ENCODE peak calls at places on chromosomes 6 and 20, in ten cellular contexts. G is uterus; F is gastrocnemius medialis; H is CD4-positive, CD25-positive, alpha-beta regulatory T cell; C is body of pancreas; A is mammary epithelial cell; K is CD8-positive, alpha-beta T cell; W is breast epithelium; U is psoas muscle; Q is IMR-90. B is an unnamed sample. For H3K36me3 and H3K9me3, the result is how much of the 10 kb centered on the place peaks cover.

GRCh38 chr6:79076881-79077641 is 993 bp downstream of the PHIP start:
- DNase-seq in G (peak), F (peak), H (peak), C (peak), A (peak), K (peak), W (peak), U (peak), Q (peak), B (peak)

GRCh38 chr6:1607557-1608221 is 2.0 kb upstream of the FOXC1 start:
- DNase-seq in G (no peak), F (no peak), H (no peak), C (no peak), A (no peak), K (no peak), W (peak), U (no peak), Q (no peak), B (no peak)

GRCh38 chr6:53179961-53180651 is 31.5 kb upstream of the GCM1 start:
- DNase-seq in G (peak), F (no peak), H (peak), C (peak), A (peak), K (peak), W (peak), U (peak), Q (peak), B (peak)

GRCh38 chr6:94367316-94367715 is 948.0 kb upstream of the EPHA7 start:
- DNase-seq in G (no peak), F (no peak), H (no peak), C (no peak), A (no peak), K (no peak), W (no peak), U (no peak), Q (no peak), B (no peak)

GRCh38 chr6:127118505-127119360 is at the start of gene RSPO3:
- DNase-seq in G (peak), F (no peak), H (no peak), C (peak), A (peak), K (no peak), W (no peak), U (peak), Q (peak), B (no peak)

GRCh38 chr6:4603291-4603690 is 172.9 kb upstream of the CDYL start:
- DNase-seq in G (peak), F (peak), H (no peak), C (peak), A (peak), K (no peak), W (no peak), U (peak), Q (peak), B (no peak)

GRCh38 chr6:41728954-41729353 is 6.5 kb downstream of the TFEB start:
- DNase-seq in G (no peak), F (no peak), H (no peak), C (no peak), A (no peak), K (no peak), W (no peak), U (no peak), Q (no peak), B (no peak)

GRCh38 chr6:69719602-69720193 is 77.1 kb downstream of the LMBRD1 start:
- DNase-seq in G (no peak), F (no peak), H (no peak), C (peak), A (peak), K (no peak), W (no peak), U (no peak), Q (peak), B (no peak)

GRCh38 chr6:147765541-147765940 is 257.1 kb downstream of the SAMD5 start:
- DNase-seq in G (no peak), F (no peak), H (no peak), C (no peak), A (no peak), K (no peak), W (no peak), U (no peak), Q (no peak), B (no peak)

GRCh38 chr6:26216015-26216885 is 129.0 kb downstream of the HFE start:
- DNase-seq in G (peak), F (no peak), H (peak), C (peak), A (peak), K (peak), W (peak), U (no peak), Q (peak), B (peak)

GRCh38 chr20:59667131-59667530 is 62.8 kb downstream of the PHACTR3 start:
- DNase-seq in G (no peak), F (no peak), H (no peak), C (no peak), A (no peak), K (no peak), W (no peak), U (no peak), Q (no peak), B (no peak)

GRCh38 chr6:28600188-28600587 is 74.5 kb downstream of the GPX5 start:
- DNase-seq in G (no peak), F (no peak), H (no peak), C (no peak), A (no peak), K (no peak), W (no peak), U (no peak), Q (no peak), B (no peak)

GRCh38 chr20:50027611-50028105 is 44.9 kb downstream of the SNAI1 start:
- DNase-seq in G (peak), F (no peak), H (no peak), C (peak), A (peak), K (no peak), W (peak), U (peak), Q (peak), B (no peak)

GRCh38 chr6:81697564-81697963 is 54.9 kb downstream of the TENT5A start:
- DNase-seq in G (no peak), F (no peak), H (no peak), C (no peak), A (no peak), K (no peak), W (no peak), U (no peak), Q (peak), B (no peak)

GRCh38 chr20:25177890-25178321 is 17.6 kb upstream of the ENTPD6 start:
- DNase-seq in G (no peak), F (no peak), H (no peak), C (peak), A (peak), K (no peak), W (peak), U (no peak), Q (no peak), B (no peak)

GRCh38 chr6:158772172-158772571 is 47.0 kb downstream of the EZR start:
- DNase-seq in G (no peak), F (no peak), H (no peak), C (no peak), A (no peak), K (no peak), W (no peak), U (no peak), Q (no peak), B (no peak)

GRCh38 chr6:158772851-158773371 is 46.3 kb downstream of the EZR start:
- DNase-seq in G (no peak), F (no peak), H (no peak), C (no peak), A (peak), K (no peak), W (no peak), U (no peak), Q (no peak), B (no peak)

GRCh38 chr6:158775832-158776231 is 43.3 kb downstream of the EZR start:
- DNase-seq in G (no peak), F (no peak), H (no peak), C (no peak), A (no peak), K (no peak), W (no peak), U (no peak), Q (no peak), B (no peak)

GRCh38 chr6:158774734-158775449 is 44.3 kb downstream of the EZR start:
- DNase-seq in G (no peak), F (no peak), H (no peak), C (no peak), A (no peak), K (no peak), W (no peak), U (no peak), Q (no peak), B (no peak)

GRCh38 chr6:158773581-158774449 is 45.4 kb downstream of the EZR start:
- DNase-seq in G (no peak), F (no peak), H (no peak), C (no peak), A (no peak), K (no peak), W (no peak), U (no peak), Q (no peak), B (no peak)
- H3K36me3 ChIP-seq in G (under half), F (under half), H (half or more), C (under half), A (half or more), K (half or more), W (under half), U (under half), Q (half or more), B (half or more)

GRCh38 chr6:136783495-136784270 is 8.6 kb downstream of the MAP3K5 start:
- DNase-seq in G (no peak), F (no peak), H (no peak), C (peak), A (no peak), K (no peak), W (no peak), U (no peak), Q (no peak), B (no peak)
- H3K27ac ChIP-seq in G (no peak), F (no peak), H (peak), C (peak), A (no peak), K (no peak), W (peak), U (no peak), Q (peak), B (no peak)

GRCh38 chr6:135640048-135640447 is 142.5 kb upstream of the AHI1 start:
- DNase-seq in G (no peak), F (no peak), H (no peak), C (no peak), A (no peak), K (no peak), W (no peak), U (no peak), Q (no peak), B (no peak)

GRCh38 chr6:135640449-135641111 is 143.0 kb upstream of the AHI1 start:
- DNase-seq in G (no peak), F (no peak), H (no peak), C (no peak), A (no peak), K (no peak), W (no peak), U (no peak), Q (peak), B (no peak)

GRCh38 chr6:135633573-135633972 is 136.0 kb upstream of the AHI1 start:
- DNase-seq in G (no peak), F (no peak), H (no peak), C (no peak), A (no peak), K (no peak), W (no peak), U (no peak), Q (no peak), B (no peak)

GRCh38 chr6:135637701-135638100 is 140.2 kb upstream of the AHI1 start:
- DNase-seq in G (no peak), F (no peak), H (no peak), C (no peak), A (no peak), K (no peak), W (no peak), U (no peak), Q (peak), B (no peak)

GRCh38 chr6:135638108-135638507 is 140.6 kb upstream of the AHI1 start:
- DNase-seq in G (no peak), F (no peak), H (no peak), C (no peak), A (no peak), K (no peak), W (no peak), U (no peak), Q (no peak), B (no peak)
- H3K9me3 ChIP-seq in G (under half), F (under half), H (under half), C (under half), A (under half), K (under half), W (under half), U (under half), Q (under half), B (under half)

GRCh38 chr6:12480379-12480778 is 190.2 kb downstream of the EDN1 start:
- DNase-seq in G (no peak), F (no peak), H (no peak), C (no peak), A (no peak), K (no peak), W (no peak), U (no peak), Q (no peak), B (no peak)

GRCh38 chr6:12477616-12478015 is 187.5 kb downstream of the EDN1 start:
- DNase-seq in G (no peak), F (no peak), H (no peak), C (no peak), A (no peak), K (no peak), W (no peak), U (no peak), Q (peak), B (no peak)

GRCh38 chr6:12479451-12479850 is 189.3 kb downstream of the EDN1 start:
- DNase-seq in G (no peak), F (no peak), H (no peak), C (no peak), A (no peak), K (no peak), W (no peak), U (no peak), Q (no peak), B (no peak)

GRCh38 chr6:12481292-12481691 is 191.1 kb downstream of the EDN1 start:
- DNase-seq in G (no peak), F (no peak), H (no peak), C (no peak), A (no peak), K (no peak), W (no peak), U (no peak), Q (no peak), B (no peak)

DNA sequence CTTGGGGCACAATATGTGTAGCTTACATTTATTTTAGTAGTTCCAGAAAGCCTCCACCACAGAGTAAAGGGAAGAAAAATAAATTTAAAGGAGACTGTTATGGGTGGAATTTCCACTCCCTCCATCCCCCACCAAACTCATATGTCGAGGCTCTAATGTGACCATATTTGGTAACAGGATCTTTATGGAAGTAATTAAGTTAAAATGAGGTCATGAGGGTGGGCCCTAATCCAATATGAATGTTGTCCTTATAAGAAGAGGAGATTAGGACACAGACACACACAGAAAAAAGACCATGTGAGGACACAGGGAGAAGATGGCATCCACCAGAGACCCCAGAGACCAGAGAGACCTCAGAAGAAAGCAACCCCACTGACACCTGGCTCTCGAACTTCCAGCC is 189.7 kb downstream of the EDN1 start:
- DNase-seq in G (no peak), F (no peak), H (no peak), C (no peak), A (no peak), K (no peak), W (no peak), U (no peak), Q (peak), B (no peak)
- H3K36me3 ChIP-seq in G (under half), F (under half), H (under half), C (under half), A (under half), K (under half), W (under half), U (under half), Q (under half), B (under half)

GRCh38 chr6:10553869-10554268 is 32.7 kb downstream of the GCNT2 start:
- DNase-seq in G (no peak), F (no peak), H (no peak), C (no peak), A (no peak), K (no peak), W (no peak), U (no peak), Q (no peak), B (no peak)
- H3K27ac ChIP-seq in G (no peak), F (no peak), H (no peak), C (no peak), A (no peak), K (no peak), W (peak), U (no peak), Q (no peak), B (no peak)

B was measured in effector memory CD4-positive, alpha-beta T cell.